ENCODE peak calls at places on chromosome 15, in eight cellular contexts. N is stimulated activated CD4-positive, alpha-beta T cell treated with anti-CD3 and anti-CD28 coated beads, Interleukin-15, amount 100 ng/mL, for 48 hours; H is H54; U is ureter; X is activated naive CD4-positive, alpha-beta T cell; P is left ventricle myocardium inferior; Y is BJ; E is Ammon's horn. I is an unnamed sample.

GRCh38 chr15:30927148-30927761 is 23.5 kb downstream of the FAN1 start:
- DNase-seq in Y (no peak), X (no peak), H (no peak), P (no peak), E (no peak), N (no peak), U (no peak), I (no peak)

GRCh38 chr15:87577336-87577735 is 679.2 kb downstream of the NTRK3 start:
- DNase-seq in N (no peak), H (no peak), E (no peak), U (no peak), P (no peak), X (no peak), Y (no peak), I (no peak)

GRCh38 chr15:94582368-94582767 is 351.0 kb downstream of the MCTP2 start:
- DNase-seq in E (peak; percentile 37), X (no peak), Y (no peak), U (no peak), H (no peak), N (peak; percentile 19), P (no peak), I (peak; percentile 62)

GRCh38 chr15:38148476-38148875 is 104.2 kb upstream of the SPRED1 start:
- DNase-seq in P (no peak), X (no peak), H (no peak), Y (no peak), E (no peak), N (no peak), U (no peak), I (no peak)

GRCh38 chr15:92780816-92781215 is 119.3 kb upstream of the CHD2 start:
- DNase-seq in X (no peak), P (no peak), U (no peak), N (no peak), Y (no peak), E (peak; percentile 80), H (no peak), I (no peak)

GRCh38 chr15:31221936-31222515 is 104.6 kb upstream of the KLF13 start:
- DNase-seq in H (no peak), U (no peak), E (no peak), P (no peak), N (no peak), Y (no peak), X (no peak), I (no peak)

GRCh38 chr15:57969355-57969754 is 96.2 kb downstream of the ALDH1A2 start:
- DNase-seq in P (no peak), H (no peak), X (no peak), N (no peak), U (no peak), Y (no peak), E (no peak), I (no peak)

GRCh38 chr15:78396976-78397375 is 41.0 kb upstream of the IREB2 start:
- DNase-seq in H (no peak), X (no peak), Y (no peak), E (peak; percentile 31), P (peak; percentile 25), N (no peak), U (peak; percentile 75), I (no peak)

GRCh38 chr15:71448688-71449114 is 333.4 kb downstream of the THSD4 start:
- DNase-seq in H (no peak), X (no peak), E (peak; percentile 70), U (peak; percentile 66), P (no peak), N (no peak), Y (no peak), I (no peak)